ENCODE peak calls at places on chromosomes 11 and 22, in nine cellular contexts. D is CD8-positive, alpha-beta memory T cell; B is pancreas; L is lung; F is Peyer's patch; O is A549; I is CD8-positive, alpha-beta T cell; Y is cardiac muscle cell; H is right atrium auricular region. Q is an unnamed sample. For H3K4me1, the result is how much of the 10 kb centered on the place peaks cover.

GRCh38 chr11:130872961-130873360 is 43.3 kb downstream of the SNX19 start:
- DNase-seq in L (no peak), B (no peak), I (no peak), Y (peak), F (no peak), H (no peak), O (no peak), D (no peak), Q (no peak)

GRCh38 chr11:12319734-12320387 is 57.5 kb upstream of the PARVA start:
- DNase-seq in I (no peak), F (no peak), D (no peak), Y (no peak), H (no peak), L (no peak), O (no peak), B (no peak), Q (no peak)

GRCh38 chr11:15576759-15577158 is 462.0 kb downstream of the INSC start:
- DNase-seq in O (no peak), H (no peak), Y (no peak), B (no peak), D (no peak), F (no peak), I (no peak), L (no peak), Q (no peak)

GRCh38 chr11:75597636-75598035 is 35.6 kb downstream of the SERPINH1 start:
- DNase-seq in B (no peak), H (no peak), I (no peak), O (peak), L (no peak), Y (peak), F (no peak), D (no peak), Q (no peak)

GRCh38 chr22:20549232-20549841 is 41.9 kb downstream of the MED15 start:
- DNase-seq in Y (peak), H (no peak), B (no peak), L (no peak), O (no peak), F (peak), I (peak), D (peak), Q (peak)

GRCh38 chr11:113773416-113774173 is at the start of gene ZW10:
- DNase-seq in L (peak), O (peak), D (peak), F (peak), Y (peak), B (peak), H (peak), I (peak), Q (peak)

GRCh38 chr22:22507743-22508273 is 734 bp downstream of the ZNF280B start:
- DNase-seq in Y (no peak), I (no peak), B (no peak), L (no peak), D (no peak), F (no peak), H (no peak), O (no peak), Q (peak)

GRCh38 chr11:128582496-128583366 is 4.6 kb downstream of the ETS1 start:
- DNase-seq in F (no peak), D (no peak), Y (peak), H (no peak), O (peak), B (peak), L (no peak), I (no peak), Q (no peak)

GRCh38 chr11:69080361-69080973 is 31.7 kb downstream of the TPCN2 start:
- DNase-seq in B (no peak), F (no peak), I (no peak), Y (peak), L (no peak), O (no peak), D (no peak), H (no peak), Q (no peak)

GRCh38 chr11:23257088-23257487 is 396.8 kb upstream of the CCDC179 start:
- DNase-seq in H (no peak), F (no peak), Y (no peak), D (no peak), B (no peak), I (no peak), O (no peak), L (no peak), Q (no peak)

GRCh38 chr22:20619042-20619892 is 111.9 kb downstream of the MED15 start:
- DNase-seq in H (no peak), O (no peak), I (no peak), B (no peak), F (no peak), D (no peak), Y (no peak), L (no peak), Q (no peak)

GRCh38 chr11:20363149-20363499 is 390 bp upstream of the HTATIP2 start:
- DNase-seq in O (no peak), H (no peak), L (no peak), Y (no peak), D (no peak), F (no peak), I (no peak), B (no peak), Q (peak)

GRCh38 chr11:11074686-11075370 is 217.0 kb upstream of the ZBED5 start:
- DNase-seq in B (no peak), H (no peak), Y (no peak), F (no peak), L (no peak), O (no peak), I (no peak), D (no peak), Q (no peak)

GRCh38 chr22:27317961-27318360 is 483.6 kb downstream of the MN1 start:
- DNase-seq in H (no peak), F (no peak), O (no peak), I (no peak), D (no peak), Y (no peak), L (no peak), B (no peak), Q (no peak)

GRCh38 chr11:16097543-16097942 is 258.8 kb downstream of the SOX6 start:
- DNase-seq in F (peak), Y (no peak), B (no peak), O (no peak), L (no peak), D (no peak), H (no peak), I (no peak), Q (no peak)

GRCh38 chr11:41921991-41922390 is 462.5 kb upstream of the LRRC4C start:
- DNase-seq in F (no peak), O (no peak), I (no peak), D (no peak), H (no peak), L (no peak), B (no peak), Y (no peak), Q (no peak)

GRCh38 chr11:8709002-8709672 is 26.5 kb downstream of the RPL27A start:
- DNase-seq in H (peak), Y (peak), B (peak), L (no peak), O (no peak), F (peak), D (no peak), I (no peak), Q (no peak)

GRCh38 chr22:20904008-20904979 is 12.9 kb upstream of the CRKL start:
- DNase-seq in L (peak), I (no peak), H (peak), B (no peak), F (no peak), O (peak), Y (peak), D (no peak), Q (no peak)

GRCh38 chr11:114794048-114794684 is 115.8 kb downstream of the NXPE2 start:
- DNase-seq in Y (no peak), I (no peak), O (no peak), F (no peak), H (no peak), L (no peak), B (no peak), D (no peak), Q (no peak)

GRCh38 chr22:43436536-43437267 is 24.9 kb downstream of the MPPED1 start:
- DNase-seq in I (no peak), L (no peak), H (no peak), B (no peak), Y (no peak), F (no peak), D (no peak), O (no peak), Q (no peak)

GRCh38 chr22:26033071-26033470 is 136.2 kb upstream of the SEZ6L start:
- DNase-seq in Y (no peak), O (no peak), D (no peak), B (no peak), F (no peak), H (no peak), L (no peak), I (no peak), Q (no peak)

GRCh38 chr11:118318112-118319030 is 13.8 kb downstream of the CD3E start:
- DNase-seq in H (no peak), D (no peak), O (no peak), F (no peak), B (no peak), L (no peak), I (no peak), Y (no peak), Q (no peak)

GRCh38 chr11:40759341-40759740 is 700.1 kb downstream of the LRRC4C start:
- DNase-seq in F (no peak), H (no peak), I (no peak), O (no peak), B (no peak), Y (no peak), D (no peak), L (no peak), Q (no peak)
- H3K27ac ChIP-seq in F (no peak), H (no peak), I (no peak), O (no peak), B (no peak), Y (no peak), D (no peak), L (no peak), Q (no peak)

GRCh38 chr11:46697723-46698122 is 2.7 kb downstream of the ARHGAP1 start:
- DNase-seq in H (no peak), F (no peak), Y (no peak), O (no peak), B (no peak), I (no peak), D (no peak), L (no peak), Q (no peak)

GRCh38 chr11:46694607-46695006 is 5.8 kb downstream of the ARHGAP1 start:
- DNase-seq in Y (no peak), O (no peak), I (no peak), L (no peak), F (no peak), B (no peak), H (no peak), D (no peak), Q (no peak)

GRCh38 chr11:46695345-46696211 is 4.8 kb downstream of the ARHGAP1 start:
- DNase-seq in D (no peak), F (no peak), B (no peak), H (no peak), I (no peak), Y (no peak), O (no peak), L (no peak), Q (no peak)

GRCh38 chr11:46697303-46697702 is 3.1 kb downstream of the ARHGAP1 start:
- DNase-seq in D (no peak), Y (peak), O (no peak), B (no peak), F (no peak), L (no peak), H (no peak), I (no peak), Q (no peak)

GRCh38 chr11:46696212-46696558 is 4.2 kb downstream of the ARHGAP1 start:
- DNase-seq in L (no peak), I (no peak), F (no peak), Y (no peak), D (no peak), O (no peak), H (no peak), B (no peak), Q (no peak)
- H3K4me1 ChIP-seq in L (under half), I (under half), F (under half), Y (under half), D (under half), O (under half), H (half or more), B (under half), Q (under half)

DNA sequence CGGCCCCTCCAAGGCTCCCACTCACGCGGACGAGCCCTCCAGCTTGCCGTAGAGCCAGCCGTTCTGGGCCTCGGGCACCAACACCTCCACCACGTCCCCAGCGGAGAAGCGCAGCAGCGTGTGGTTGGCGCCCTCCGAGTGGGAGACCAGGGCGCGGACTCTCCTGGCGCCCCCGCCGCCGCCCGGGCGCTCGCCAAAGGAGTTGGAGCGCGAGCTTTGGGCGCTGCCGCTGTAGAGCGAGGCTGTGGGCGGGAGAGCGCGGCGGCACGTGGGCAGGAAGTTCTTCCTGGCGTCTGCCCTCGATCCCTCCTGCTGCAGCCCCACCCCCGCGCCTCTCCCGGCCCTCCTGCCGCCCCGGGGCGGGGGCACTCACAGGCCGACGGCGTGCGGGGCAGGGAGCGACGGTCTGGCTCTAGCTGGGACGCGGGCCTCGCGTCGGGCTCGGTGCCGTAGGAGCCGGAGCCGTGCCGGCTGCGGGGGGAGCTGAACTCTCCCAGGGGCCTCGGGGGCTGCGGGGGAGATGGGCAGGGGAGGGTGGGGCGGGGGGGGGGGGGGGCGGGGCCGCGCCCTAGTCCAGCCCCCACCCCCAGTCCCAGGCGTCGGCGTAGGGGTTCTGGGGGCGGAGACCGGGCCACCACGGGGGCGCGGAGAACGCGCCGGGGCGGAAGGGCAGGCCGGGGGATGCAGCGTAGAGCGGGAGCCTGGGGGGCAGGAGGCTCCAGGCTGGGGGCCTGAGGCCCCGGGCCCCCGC is 4.9 kb upstream of the SLC16A8 start:
- DNase-seq in L (no peak), H (no peak), I (no peak), B (no peak), D (no peak), Y (peak), F (no peak), O (no peak), Q (no peak)
- H3K4me3 ChIP-seq in L (no peak), H (no peak), I (no peak), B (no peak), D (no peak), Y (no peak), F (peak), O (no peak), Q (no peak)

GRCh38 chr22:49967333-49968241 is 7.0 kb downstream of the PIM3 start:
- DNase-seq in Y (peak), F (peak), H (peak), I (no peak), L (peak), O (no peak), D (no peak), B (peak), Q (no peak)

GRCh38 chr22:49965291-49966040 is 4.9 kb downstream of the PIM3 start:
- DNase-seq in Y (no peak), L (no peak), B (peak), I (no peak), O (no peak), F (peak), H (no peak), D (no peak), Q (no peak)

GRCh38 chr22:49966716-49967332 is 6.3 kb downstream of the PIM3 start:
- DNase-seq in F (peak), D (no peak), I (no peak), B (no peak), Y (peak), O (no peak), H (peak), L (peak), Q (no peak)

GRCh38 chr22:49964493-49965290 is 4.1 kb downstream of the PIM3 start:
- DNase-seq in L (peak), B (peak), D (no peak), Y (no peak), H (no peak), I (no peak), F (peak), O (no peak), Q (peak)

DNA sequence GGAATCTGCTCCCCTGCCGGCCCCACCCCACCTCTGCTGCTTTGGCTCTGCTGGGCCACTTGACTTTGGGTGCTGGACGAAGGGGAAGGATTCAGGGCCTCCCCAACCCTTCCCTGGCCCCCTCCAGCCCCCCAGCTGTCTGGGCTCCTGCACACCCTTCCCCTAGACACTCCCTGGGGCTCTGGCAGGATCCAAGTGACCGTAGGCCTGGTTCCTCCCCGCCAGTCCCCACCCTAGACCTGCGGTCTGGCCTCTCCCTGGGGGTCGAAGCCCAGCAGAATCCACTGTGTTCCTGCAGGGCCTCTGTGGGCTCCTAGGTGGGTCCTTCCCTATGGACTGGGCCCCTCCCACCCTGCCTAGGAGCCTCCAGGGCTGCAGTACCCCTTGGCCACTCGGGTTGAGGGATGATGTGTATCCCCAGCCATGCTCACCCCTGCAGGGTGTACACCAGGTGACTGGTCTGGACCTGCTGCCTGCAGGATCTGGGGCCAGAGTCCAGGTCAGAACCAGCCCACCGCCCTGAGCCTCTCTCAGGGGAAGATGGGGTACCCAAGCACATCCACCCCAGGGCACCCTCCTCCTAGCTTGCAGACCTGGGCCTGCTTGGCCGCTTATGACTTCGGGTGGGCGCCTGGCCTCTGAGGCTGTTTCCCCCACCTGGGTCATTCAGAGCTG is 5.6 kb downstream of the PIM3 start:
- DNase-seq in B (peak), H (no peak), F (peak), L (peak), I (no peak), D (no peak), Y (no peak), O (no peak), Q (no peak)
- H3K27ac ChIP-seq in B (peak), H (peak), F (peak), L (peak), I (no peak), D (no peak), Y (peak), O (peak), Q (no peak)

DNA sequence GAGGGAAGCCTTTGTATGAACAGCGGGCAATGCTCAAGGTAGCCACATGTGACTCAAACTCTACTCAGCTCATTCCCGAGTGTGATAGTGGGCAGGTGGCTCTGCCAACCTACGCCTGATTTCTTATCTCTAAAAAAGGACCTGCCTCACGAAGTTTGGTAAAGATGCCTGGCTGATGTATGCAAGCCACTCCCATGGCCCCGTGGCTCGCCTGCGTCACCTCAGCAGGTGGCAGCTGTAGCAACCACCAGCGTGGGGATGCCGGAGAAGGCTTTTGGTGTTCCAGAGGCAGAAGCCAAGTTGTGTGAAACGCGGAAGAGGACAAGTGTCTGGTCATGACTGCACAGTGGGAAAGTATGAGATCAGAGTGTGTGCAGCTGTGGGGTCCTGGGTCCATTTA is 5.4 kb downstream of the FADS2 start:
- DNase-seq in F (no peak), O (no peak), L (no peak), Y (no peak), H (no peak), D (no peak), B (no peak), I (no peak), Q (no peak)
- H3K4me1 ChIP-seq in F (under half), O (half or more), L (under half), Y (under half), H (half or more), D (under half), B (under half), I (under half), Q (under half)

DNA sequence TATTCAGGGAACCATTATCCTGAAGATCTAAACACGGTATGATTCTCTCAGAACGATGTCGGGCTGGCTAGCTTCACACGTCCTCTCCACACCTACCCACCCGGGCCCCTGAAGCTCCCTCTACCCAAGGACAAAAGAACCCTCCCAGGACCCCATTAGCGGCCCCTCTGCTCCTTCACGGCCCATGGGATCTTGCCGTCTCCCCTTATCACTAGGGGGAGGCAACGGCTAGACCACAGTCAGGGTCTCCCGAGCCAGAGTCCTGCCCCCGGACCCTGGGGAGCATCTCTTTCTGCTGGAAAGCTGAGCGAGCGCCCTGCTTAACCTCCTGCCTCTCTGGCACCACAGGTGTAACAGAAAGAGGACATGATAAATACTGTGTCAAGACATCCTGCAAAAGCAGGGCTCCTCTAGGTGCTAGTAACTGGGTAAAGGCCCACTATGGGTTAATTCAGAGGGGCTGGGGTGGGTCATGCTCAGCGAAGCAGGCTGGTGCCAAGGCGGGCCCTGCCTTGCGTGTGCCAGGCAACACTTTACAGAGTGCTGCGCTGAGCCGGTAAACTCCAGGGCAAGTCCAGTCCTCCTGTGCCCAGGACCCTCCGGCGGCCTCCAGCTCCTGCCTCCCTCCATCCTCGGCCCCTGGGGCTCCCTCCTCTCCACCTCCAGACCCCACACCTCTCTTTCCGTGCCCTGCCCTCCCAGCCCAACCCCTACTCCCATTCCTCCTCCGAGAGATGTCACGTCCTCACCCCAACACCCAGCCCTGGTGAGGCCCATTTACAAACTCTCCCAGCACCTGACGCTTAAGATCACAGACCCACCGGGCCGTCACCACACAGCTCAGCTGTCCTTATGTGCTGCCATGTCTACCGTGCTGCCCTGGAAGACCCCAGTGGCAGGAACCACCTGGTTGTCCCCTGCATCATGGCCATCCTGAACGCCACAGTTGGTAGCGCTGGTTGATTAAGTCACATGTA is 3.0 kb downstream of the TOLLIP start:
- DNase-seq in B (peak), H (no peak), D (no peak), Y (no peak), F (no peak), I (no peak), O (no peak), L (no peak), Q (no peak)
- H3K4me3 ChIP-seq in B (no peak), H (no peak), D (no peak), Y (no peak), F (no peak), I (no peak), O (no peak), L (no peak), Q (no peak)

Q was measured in naive thymus-derived CD4-positive, alpha-beta T cell.